ENCODE peak calls at places on chromosome 11, in four cellular contexts. H, E, Q and N are unnamed samples.

GRCh38 chr11:503179-503981 is 3.7 kb downstream of the RNH1 start:
- DNase-seq in H (peak), E (peak), Q (peak), N (peak)

GRCh38 chr11:12506502-12506921 is 129.1 kb downstream of the PARVA start:
- DNase-seq in H (no peak), E (no peak), Q (no peak), N (no peak)

GRCh38 chr11:104443387-104443786 is 279.4 kb upstream of the PDGFD start:
- DNase-seq in H (no peak), E (no peak), Q (no peak), N (no peak)

GRCh38 chr11:107859459-107860239 is 1.1 kb upstream of the SLC35F2 start:
- DNase-seq in H (no peak), E (peak), Q (peak), N (peak)

GRCh38 chr11:93160156-93160555 is 37.6 kb downstream of the SLC36A4 start:
- DNase-seq in H (no peak), E (no peak), Q (no peak), N (no peak)

GRCh38 chr11:101166038-101166437 is 36.4 kb upstream of the PGR start:
- DNase-seq in H (no peak), E (no peak), Q (no peak), N (no peak)

GRCh38 chr11:5505363-5506048 is 4.3 kb downstream of the UBQLN3 start:
- DNase-seq in H (no peak), E (no peak), Q (no peak), N (no peak)

GRCh38 chr11:83241291-83241946 is 44.7 kb downstream of the CCDC90B start:
- DNase-seq in H (peak), E (peak), Q (peak), N (peak)

GRCh38 chr11:28011813-28012212 is 96.1 kb downstream of the KIF18A start:
- DNase-seq in H (no peak), E (no peak), Q (no peak), N (no peak)

GRCh38 chr11:97965849-97966646 is 1054.7 kb upstream of the CNTN5 start:
- DNase-seq in H (no peak), E (no peak), Q (no peak), N (no peak)

GRCh38 chr11:122663764-122664163 is 8.2 kb downstream of the UBASH3B start:
- DNase-seq in H (no peak), E (no peak), Q (no peak), N (no peak)

GRCh38 chr11:34652191-34652958 is 31.5 kb downstream of the EHF start:
- DNase-seq in H (peak), E (no peak), Q (no peak), N (no peak)

GRCh38 chr11:116217006-116217405 is 555.8 kb downstream of the BUD13 start:
- DNase-seq in H (peak), E (peak), Q (no peak), N (no peak)

GRCh38 chr11:68282141-68282860 is 10.5 kb upstream of the C11orf24 start:
- DNase-seq in H (peak), E (no peak), Q (no peak), N (no peak)

GRCh38 chr11:10459029-10459970 is 4.2 kb downstream of the AMPD3 start:
- DNase-seq in H (peak), E (peak), Q (no peak), N (no peak)

GRCh38 chr11:1227551-1228182 is 4.8 kb downstream of the MUC5B start:
- DNase-seq in H (no peak), E (no peak), Q (no peak), N (no peak)

GRCh38 chr11:86916330-86916729 is 38.9 kb downstream of the FZD4 start:
- DNase-seq in H (no peak), E (no peak), Q (no peak), N (no peak)

GRCh38 chr11:108556019-108556418 is 37.5 kb downstream of the EXPH5 start:
- DNase-seq in H (no peak), E (no peak), Q (no peak), N (no peak)

GRCh38 chr11:107017104-107017432 is 1.2 kb downstream of the GUCY1A2 start:
- DNase-seq in H (no peak), E (no peak), Q (no peak), N (no peak)

GRCh38 chr11:1237128-1237580 is 14.3 kb downstream of the MUC5B start:
- DNase-seq in H (no peak), E (no peak), Q (no peak), N (no peak)

GRCh38 chr11:66546966-66547661 is 411 bp downstream of the ACTN3 start:
- DNase-seq in H (no peak), E (no peak), Q (no peak), N (no peak)

GRCh38 chr11:66546368-66546965 is at the start of gene ACTN3:
- DNase-seq in H (peak), E (no peak), Q (no peak), N (peak)

GRCh38 chr11:66548041-66548440 is 1.3 kb downstream of the ACTN3 start:
- DNase-seq in H (no peak), E (no peak), Q (no peak), N (no peak)

GRCh38 chr11:66547662-66548009 is 933 bp downstream of the ACTN3 start:
- DNase-seq in H (no peak), E (no peak), Q (no peak), N (no peak)

GRCh38 chr11:66545701-66546367 is at the start of gene ZDHHC24:
- DNase-seq in H (peak), E (peak), Q (peak), N (peak)
- TF ChIP-seq POLR2A in H (peak), E (peak), Q (no peak), N (peak)

GRCh38 chr11:84720706-84721402 is 906.3 kb downstream of the DLG2 start:
- DNase-seq in H (no peak), E (peak), Q (no peak), N (peak)
- TF ChIP-seq POLR2A in H (no peak), E (no peak), Q (no peak), N (no peak)

GRCh38 chr11:59666969-59667368 is 1.9 kb downstream of the PATL1 start:
- DNase-seq in H (no peak), E (no peak), Q (no peak), N (no peak)

GRCh38 chr11:59668188-59668949 is 468 bp downstream of the PATL1 start:
- DNase-seq in H (peak), E (peak), Q (peak), N (peak)

GRCh38 chr11:59667812-59668187 is 1.0 kb downstream of the PATL1 start:
- DNase-seq in H (no peak), E (no peak), Q (no peak), N (no peak)

GRCh38 chr11:59669611-59670009 is 773 bp upstream of the PATL1 start:
- DNase-seq in H (peak), E (no peak), Q (peak), N (peak)

DNA sequence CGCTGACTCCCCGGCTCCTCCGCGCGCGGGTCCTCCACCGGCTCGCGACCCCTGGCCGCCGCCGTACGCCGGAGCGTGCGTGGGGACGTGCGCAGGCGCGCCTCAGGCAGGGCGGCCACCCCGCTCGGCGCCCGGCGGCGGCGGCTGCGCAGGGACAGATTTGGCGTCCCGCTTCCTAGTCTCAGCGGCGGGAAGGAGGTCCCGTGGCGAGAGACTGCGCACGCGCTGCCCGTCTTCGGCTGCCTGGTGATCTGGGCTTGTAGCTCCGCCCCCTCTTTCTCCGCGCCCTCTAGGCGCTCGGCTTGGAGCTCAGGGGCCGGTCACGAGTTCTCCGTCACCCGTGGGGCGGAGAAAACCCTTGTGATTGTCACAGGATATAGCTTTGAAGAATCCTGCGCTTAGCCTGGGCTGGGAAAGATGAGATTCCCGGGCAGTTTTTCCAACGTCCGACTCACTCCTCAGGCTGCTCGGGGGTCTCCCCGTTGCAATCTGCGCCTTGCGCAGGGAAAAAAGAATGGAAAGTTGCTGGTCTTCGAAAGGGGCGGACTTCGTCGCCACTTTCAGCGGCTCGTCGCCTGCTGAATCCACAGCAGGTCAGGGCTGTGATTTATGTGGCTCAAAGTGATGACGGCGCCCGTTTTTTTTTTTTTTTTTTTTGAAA is at the start of gene PATL1:
- DNase-seq in H (peak), E (peak), Q (peak), N (peak)
- TF ChIP-seq POLR2A in H (peak), E (peak), Q (no peak), N (peak)

DNA sequence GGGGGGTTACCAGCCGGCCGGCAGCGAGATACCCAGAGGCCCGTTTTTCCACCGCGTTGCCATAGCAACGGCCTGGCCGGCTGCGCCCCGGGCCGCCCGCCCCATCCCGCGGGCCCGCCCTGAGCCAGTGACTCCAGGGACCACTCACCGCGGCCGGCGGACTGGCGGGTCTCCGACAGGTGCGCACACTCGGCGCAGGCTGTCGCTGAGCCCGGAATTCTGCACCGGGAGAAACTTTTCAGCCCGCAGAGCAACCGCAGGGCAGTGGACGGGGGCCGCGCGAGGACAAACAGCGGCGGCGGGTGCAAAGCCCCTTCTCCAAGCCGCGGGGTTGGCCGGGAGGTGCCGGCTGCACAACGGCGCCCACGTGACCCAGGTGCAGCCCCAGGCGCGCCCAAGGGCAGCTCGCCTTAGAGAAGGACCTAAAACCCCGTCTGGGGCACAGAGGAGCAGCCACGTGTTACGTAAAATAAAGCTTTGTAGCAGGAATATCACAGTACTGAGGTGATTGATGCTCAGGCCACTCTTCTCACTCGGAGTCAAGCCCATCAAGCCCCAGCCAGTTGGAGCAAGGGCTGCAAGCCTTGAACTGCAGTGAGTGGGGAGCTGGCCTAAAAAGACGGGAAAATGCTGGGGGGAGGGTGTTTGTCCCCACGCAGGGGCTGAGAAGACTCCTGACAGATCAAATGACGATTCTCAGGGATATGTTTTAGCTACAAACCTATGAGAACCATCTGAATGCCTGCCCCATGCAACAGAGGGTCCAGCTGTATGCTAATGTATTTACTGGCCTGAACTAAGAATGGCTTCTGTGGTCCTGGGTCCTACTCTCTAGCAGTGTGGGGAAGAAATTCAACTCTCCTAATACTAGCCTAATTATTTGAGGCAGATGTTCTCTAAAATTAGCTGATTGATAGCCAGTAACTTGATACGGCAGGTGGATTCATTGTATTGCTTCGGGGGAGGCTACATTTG is at the start of gene STK33:
- DNase-seq in H (peak), E (peak), Q (no peak), N (peak)
- TF ChIP-seq POLR2A in H (no peak), E (no peak), Q (no peak), N (no peak)